ENCODE peak calls at places on chromosomes 6 and 20, in nine cellular contexts. One of them, this sample, is unnamed. For H3K4me1, the result is how much of the 10 kb centered on the place peaks cover.

GRCh38 chr20:33709905-33710541 is 10.1 kb downstream of the PXMP4 start:
- DNase-seq in cardiac muscle cell: no peak
- DNase-seq in ovary: no peak
- DNase-seq in CD8-positive, alpha-beta memory T cell: no peak
- DNase-seq in aorta: no peak
- DNase-seq in psoas muscle: no peak
- DNase-seq in CD8-positive, alpha-beta T cell: no peak
- DNase-seq in Peyer's patch: no peak
- DNase-seq in transverse colon: no peak
- DNase-seq in this sample: no peak

GRCh38 chr6:5671162-5671561 is 335.6 kb downstream of the NRN1 start:
- DNase-seq in cardiac muscle cell: peak
- DNase-seq in CD8-positive, alpha-beta T cell: no peak
- DNase-seq in CD8-positive, alpha-beta memory T cell: no peak
- DNase-seq in aorta: peak
- DNase-seq in ovary: no peak
- DNase-seq in transverse colon: no peak
- DNase-seq in Peyer's patch: no peak
- DNase-seq in psoas muscle: no peak
- DNase-seq in this sample: no peak

GRCh38 chr6:81214414-81215091 is 537.9 kb downstream of the TENT5A start:
- DNase-seq in cardiac muscle cell: no peak
- DNase-seq in aorta: no peak
- DNase-seq in ovary: no peak
- DNase-seq in transverse colon: no peak
- DNase-seq in CD8-positive, alpha-beta T cell: no peak
- DNase-seq in psoas muscle: no peak
- DNase-seq in CD8-positive, alpha-beta memory T cell: no peak
- DNase-seq in Peyer's patch: no peak
- DNase-seq in this sample: no peak

GRCh38 chr6:30793521-30794194 is 49.3 kb upstream of the IER3 start:
- DNase-seq in transverse colon: no peak
- DNase-seq in Peyer's patch: no peak
- DNase-seq in aorta: no peak
- DNase-seq in CD8-positive, alpha-beta memory T cell: peak
- DNase-seq in ovary: no peak
- DNase-seq in CD8-positive, alpha-beta T cell: no peak
- DNase-seq in cardiac muscle cell: peak
- DNase-seq in psoas muscle: no peak
- DNase-seq in this sample: no peak

GRCh38 chr6:72622094-72622540 is 253 bp downstream of the KCNQ5 start:
- DNase-seq in ovary: no peak
- DNase-seq in cardiac muscle cell: peak
- DNase-seq in transverse colon: peak
- DNase-seq in Peyer's patch: peak
- DNase-seq in aorta: peak
- DNase-seq in CD8-positive, alpha-beta T cell: peak
- DNase-seq in psoas muscle: peak
- DNase-seq in CD8-positive, alpha-beta memory T cell: peak
- DNase-seq in this sample: no peak

GRCh38 chr6:148423601-148424270 is 81.1 kb downstream of the SASH1 start:
- DNase-seq in psoas muscle: no peak
- DNase-seq in CD8-positive, alpha-beta memory T cell: no peak
- DNase-seq in transverse colon: no peak
- DNase-seq in cardiac muscle cell: no peak
- DNase-seq in CD8-positive, alpha-beta T cell: no peak
- DNase-seq in ovary: no peak
- DNase-seq in Peyer's patch: no peak
- DNase-seq in aorta: no peak
- DNase-seq in this sample: no peak

GRCh38 chr6:37074053-37074827 is 68.8 kb downstream of the FGD2 start:
- DNase-seq in Peyer's patch: no peak
- DNase-seq in aorta: peak
- DNase-seq in CD8-positive, alpha-beta T cell: no peak
- DNase-seq in CD8-positive, alpha-beta memory T cell: no peak
- DNase-seq in cardiac muscle cell: peak
- DNase-seq in transverse colon: no peak
- DNase-seq in psoas muscle: peak
- DNase-seq in ovary: peak
- DNase-seq in this sample: peak

GRCh38 chr6:106547961-106548453 is 81.3 kb downstream of the RTN4IP1 start:
- DNase-seq in transverse colon: no peak
- DNase-seq in cardiac muscle cell: peak
- DNase-seq in CD8-positive, alpha-beta T cell: peak
- DNase-seq in Peyer's patch: no peak
- DNase-seq in CD8-positive, alpha-beta memory T cell: no peak
- DNase-seq in ovary: peak
- DNase-seq in psoas muscle: no peak
- DNase-seq in aorta: no peak
- DNase-seq in this sample: no peak

GRCh38 chr6:13480631-13481501 is 6.5 kb downstream of the GFOD1 start:
- DNase-seq in CD8-positive, alpha-beta T cell: no peak
- DNase-seq in CD8-positive, alpha-beta memory T cell: no peak
- DNase-seq in cardiac muscle cell: no peak
- DNase-seq in psoas muscle: no peak
- DNase-seq in ovary: no peak
- DNase-seq in aorta: no peak
- DNase-seq in Peyer's patch: no peak
- DNase-seq in transverse colon: no peak
- DNase-seq in this sample: no peak

GRCh38 chr20:62208061-62208804 is 11.8 kb downstream of the HRH3 start:
- DNase-seq in psoas muscle: no peak
- DNase-seq in Peyer's patch: no peak
- DNase-seq in CD8-positive, alpha-beta T cell: no peak
- DNase-seq in cardiac muscle cell: no peak
- DNase-seq in CD8-positive, alpha-beta memory T cell: no peak
- DNase-seq in transverse colon: no peak
- DNase-seq in aorta: no peak
- DNase-seq in ovary: no peak
- DNase-seq in this sample: no peak

GRCh38 chr6:32692019-32692418 is 25.6 kb upstream of the HLA-DQB1 start:
- DNase-seq in cardiac muscle cell: peak
- DNase-seq in transverse colon: peak
- DNase-seq in Peyer's patch: peak
- DNase-seq in CD8-positive, alpha-beta memory T cell: peak
- DNase-seq in CD8-positive, alpha-beta T cell: peak
- DNase-seq in psoas muscle: no peak
- DNase-seq in aorta: no peak
- DNase-seq in ovary: no peak
- DNase-seq in this sample: no peak

GRCh38 chr6:148203281-148203925 is 139.2 kb upstream of the SASH1 start:
- DNase-seq in aorta: no peak
- DNase-seq in CD8-positive, alpha-beta T cell: no peak
- DNase-seq in ovary: no peak
- DNase-seq in psoas muscle: no peak
- DNase-seq in transverse colon: no peak
- DNase-seq in Peyer's patch: no peak
- DNase-seq in cardiac muscle cell: peak
- DNase-seq in CD8-positive, alpha-beta memory T cell: no peak
- DNase-seq in this sample: no peak

GRCh38 chr6:96153775-96154174 is 138.0 kb downstream of the FUT9 start:
- DNase-seq in CD8-positive, alpha-beta T cell: no peak
- DNase-seq in CD8-positive, alpha-beta memory T cell: no peak
- DNase-seq in Peyer's patch: no peak
- DNase-seq in transverse colon: no peak
- DNase-seq in ovary: no peak
- DNase-seq in psoas muscle: no peak
- DNase-seq in cardiac muscle cell: no peak
- DNase-seq in aorta: no peak
- DNase-seq in this sample: no peak

GRCh38 chr6:33575211-33575610 is 4.9 kb downstream of the BAK1 start:
- DNase-seq in psoas muscle: no peak
- DNase-seq in CD8-positive, alpha-beta T cell: no peak
- DNase-seq in ovary: no peak
- DNase-seq in aorta: no peak
- DNase-seq in Peyer's patch: no peak
- DNase-seq in CD8-positive, alpha-beta memory T cell: no peak
- DNase-seq in cardiac muscle cell: no peak
- DNase-seq in transverse colon: no peak
- DNase-seq in this sample: no peak

GRCh38 chr6:2857580-2858337 is 16.1 kb upstream of the SERPINB1 start:
- DNase-seq in psoas muscle: no peak
- DNase-seq in Peyer's patch: peak
- DNase-seq in transverse colon: peak
- DNase-seq in cardiac muscle cell: peak
- DNase-seq in aorta: peak
- DNase-seq in CD8-positive, alpha-beta T cell: peak
- DNase-seq in CD8-positive, alpha-beta memory T cell: peak
- DNase-seq in ovary: peak
- DNase-seq in this sample: no peak

GRCh38 chr6:2861071-2861821 is 19.6 kb upstream of the SERPINB1 start:
- DNase-seq in psoas muscle: no peak
- DNase-seq in CD8-positive, alpha-beta memory T cell: peak
- DNase-seq in ovary: no peak
- DNase-seq in CD8-positive, alpha-beta T cell: no peak
- DNase-seq in transverse colon: no peak
- DNase-seq in aorta: no peak
- DNase-seq in cardiac muscle cell: no peak
- DNase-seq in Peyer's patch: no peak
- DNase-seq in this sample: no peak

GRCh38 chr6:2859325-2859700 is 17.6 kb upstream of the SERPINB1 start:
- DNase-seq in cardiac muscle cell: no peak
- DNase-seq in psoas muscle: no peak
- DNase-seq in CD8-positive, alpha-beta memory T cell: no peak
- DNase-seq in Peyer's patch: no peak
- DNase-seq in ovary: no peak
- DNase-seq in transverse colon: no peak
- DNase-seq in aorta: no peak
- DNase-seq in CD8-positive, alpha-beta T cell: no peak
- DNase-seq in this sample: no peak

GRCh38 chr6:2857185-2857579 is 15.5 kb upstream of the SERPINB1 start:
- DNase-seq in CD8-positive, alpha-beta T cell: no peak
- DNase-seq in cardiac muscle cell: no peak
- DNase-seq in transverse colon: no peak
- DNase-seq in psoas muscle: no peak
- DNase-seq in ovary: no peak
- DNase-seq in Peyer's patch: no peak
- DNase-seq in CD8-positive, alpha-beta memory T cell: no peak
- DNase-seq in aorta: no peak
- DNase-seq in this sample: no peak

GRCh38 chr6:2858678-2859324 is 17.1 kb upstream of the SERPINB1 start:
- DNase-seq in CD8-positive, alpha-beta memory T cell: peak
- DNase-seq in psoas muscle: no peak
- DNase-seq in cardiac muscle cell: peak
- DNase-seq in Peyer's patch: peak
- DNase-seq in aorta: no peak
- DNase-seq in ovary: no peak
- DNase-seq in transverse colon: no peak
- DNase-seq in CD8-positive, alpha-beta T cell: peak
- DNase-seq in this sample: no peak
- H3K4me3 ChIP-seq in CD8-positive, alpha-beta memory T cell: peak
- H3K4me3 ChIP-seq in psoas muscle: peak
- H3K4me3 ChIP-seq in cardiac muscle cell: no peak
- H3K4me3 ChIP-seq in Peyer's patch: no peak
- H3K4me3 ChIP-seq in aorta: no peak
- H3K4me3 ChIP-seq in ovary: no peak
- H3K4me3 ChIP-seq in transverse colon: no peak
- H3K4me3 ChIP-seq in CD8-positive, alpha-beta T cell: peak
- H3K4me3 ChIP-seq in this sample: peak

GRCh38 chr20:36859700-36860330 is 16.1 kb upstream of the TLDC2 start:
- DNase-seq in psoas muscle: no peak
- DNase-seq in ovary: no peak
- DNase-seq in CD8-positive, alpha-beta memory T cell: no peak
- DNase-seq in transverse colon: no peak
- DNase-seq in aorta: no peak
- DNase-seq in Peyer's patch: no peak
- DNase-seq in cardiac muscle cell: no peak
- DNase-seq in CD8-positive, alpha-beta T cell: no peak
- DNase-seq in this sample: no peak
- H3K4me1 ChIP-seq in psoas muscle: under half
- H3K4me1 ChIP-seq in ovary: under half
- H3K4me1 ChIP-seq in CD8-positive, alpha-beta memory T cell: under half
- H3K4me1 ChIP-seq in transverse colon: half or more
- H3K4me1 ChIP-seq in aorta: under half
- H3K4me1 ChIP-seq in Peyer's patch: under half
- H3K4me1 ChIP-seq in cardiac muscle cell: under half
- H3K4me1 ChIP-seq in CD8-positive, alpha-beta T cell: under half
- H3K4me1 ChIP-seq in this sample: under half

DNA sequence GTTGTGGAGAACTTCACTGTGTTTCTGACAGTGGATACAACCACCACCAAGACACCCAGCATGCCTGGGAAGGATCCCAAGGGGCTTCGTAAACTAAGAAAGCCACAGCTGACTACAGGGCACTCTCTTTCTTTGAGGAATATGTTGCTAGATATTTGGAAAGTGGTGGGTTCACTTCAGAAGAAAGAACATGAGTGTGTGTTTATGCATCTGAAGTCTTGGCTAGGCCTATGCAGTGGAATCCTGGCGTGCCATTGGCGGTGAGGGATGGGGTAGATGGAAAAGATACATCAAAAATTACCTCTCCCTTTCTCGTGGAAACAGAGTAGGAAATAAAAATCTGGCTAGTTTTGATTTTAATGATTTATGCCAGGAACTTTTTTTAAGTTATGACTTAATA is 187.7 kb downstream of the PDE7B start:
- DNase-seq in Peyer's patch: no peak
- DNase-seq in transverse colon: no peak
- DNase-seq in CD8-positive, alpha-beta T cell: no peak
- DNase-seq in aorta: no peak
- DNase-seq in cardiac muscle cell: peak
- DNase-seq in CD8-positive, alpha-beta memory T cell: no peak
- DNase-seq in psoas muscle: no peak
- DNase-seq in ovary: no peak
- DNase-seq in this sample: no peak
- H3K4me3 ChIP-seq in Peyer's patch: no peak
- H3K4me3 ChIP-seq in transverse colon: no peak
- H3K4me3 ChIP-seq in CD8-positive, alpha-beta T cell: no peak
- H3K4me3 ChIP-seq in aorta: no peak
- H3K4me3 ChIP-seq in cardiac muscle cell: no peak
- H3K4me3 ChIP-seq in CD8-positive, alpha-beta memory T cell: no peak
- H3K4me3 ChIP-seq in psoas muscle: peak
- H3K4me3 ChIP-seq in ovary: peak
- H3K4me3 ChIP-seq in this sample: peak

GRCh38 chr6:56833127-56833791 is 121.6 kb upstream of the BEND6 start:
- DNase-seq in aorta: no peak
- DNase-seq in ovary: no peak
- DNase-seq in transverse colon: no peak
- DNase-seq in psoas muscle: no peak
- DNase-seq in CD8-positive, alpha-beta T cell: no peak
- DNase-seq in cardiac muscle cell: no peak
- DNase-seq in CD8-positive, alpha-beta memory T cell: no peak
- DNase-seq in Peyer's patch: no peak
- DNase-seq in this sample: no peak

GRCh38 chr6:56831334-56831733 is 123.6 kb upstream of the BEND6 start:
- DNase-seq in aorta: no peak
- DNase-seq in psoas muscle: no peak
- DNase-seq in Peyer's patch: no peak
- DNase-seq in cardiac muscle cell: no peak
- DNase-seq in transverse colon: no peak
- DNase-seq in CD8-positive, alpha-beta memory T cell: no peak
- DNase-seq in ovary: no peak
- DNase-seq in CD8-positive, alpha-beta T cell: no peak
- DNase-seq in this sample: no peak

GRCh38 chr6:56832225-56832624 is 122.7 kb upstream of the BEND6 start:
- DNase-seq in Peyer's patch: no peak
- DNase-seq in ovary: no peak
- DNase-seq in CD8-positive, alpha-beta T cell: no peak
- DNase-seq in CD8-positive, alpha-beta memory T cell: no peak
- DNase-seq in psoas muscle: no peak
- DNase-seq in transverse colon: no peak
- DNase-seq in cardiac muscle cell: no peak
- DNase-seq in aorta: no peak
- DNase-seq in this sample: no peak

GRCh38 chr6:56835612-56836011 is 119.3 kb upstream of the BEND6 start:
- DNase-seq in cardiac muscle cell: no peak
- DNase-seq in CD8-positive, alpha-beta memory T cell: no peak
- DNase-seq in CD8-positive, alpha-beta T cell: no peak
- DNase-seq in aorta: no peak
- DNase-seq in Peyer's patch: no peak
- DNase-seq in psoas muscle: no peak
- DNase-seq in ovary: no peak
- DNase-seq in transverse colon: no peak
- DNase-seq in this sample: no peak

GRCh38 chr6:56833873-56834272 is 121.0 kb upstream of the BEND6 start:
- DNase-seq in transverse colon: no peak
- DNase-seq in CD8-positive, alpha-beta T cell: no peak
- DNase-seq in Peyer's patch: no peak
- DNase-seq in psoas muscle: no peak
- DNase-seq in cardiac muscle cell: no peak
- DNase-seq in aorta: no peak
- DNase-seq in ovary: no peak
- DNase-seq in CD8-positive, alpha-beta memory T cell: no peak
- DNase-seq in this sample: no peak
- H3K4me1 ChIP-seq in transverse colon: under half
- H3K4me1 ChIP-seq in CD8-positive, alpha-beta T cell: under half
- H3K4me1 ChIP-seq in Peyer's patch: under half
- H3K4me1 ChIP-seq in psoas muscle: half or more
- H3K4me1 ChIP-seq in cardiac muscle cell: under half
- H3K4me1 ChIP-seq in aorta: under half
- H3K4me1 ChIP-seq in ovary: under half
- H3K4me1 ChIP-seq in CD8-positive, alpha-beta memory T cell: under half
- H3K4me1 ChIP-seq in this sample: under half